ENCODE peak calls at places on chromosomes 5 and 9, in six cellular contexts. X, Y, M, P, L and Q are unnamed samples.

GRCh38 chr9:128470560-128470959 is 14.8 kb downstream of the ODF2 start:
- DNase-seq in P (no peak), M (peak), L (no peak), X (no peak), Y (no peak), Q (no peak)

GRCh38 chr9:137296214-137297059 is 5.6 kb downstream of the NRARP start:
- DNase-seq in M (peak), X (peak), L (no peak), Y (no peak), P (no peak), Q (peak)

GRCh38 chr9:122115176-122116035 is 22.3 kb upstream of the TTLL11 start:
- DNase-seq in M (no peak), L (no peak), X (no peak), Y (no peak), P (no peak), Q (no peak)

GRCh38 chr5:1875843-1876671 is 6.7 kb downstream of the IRX4 start:
- DNase-seq in M (no peak), X (no peak), P (no peak), L (no peak), Y (no peak), Q (no peak)

GRCh38 chr9:8254527-8254926 is 454.9 kb upstream of the DMAC1 start:
- DNase-seq in M (no peak), Y (no peak), P (no peak), X (no peak), L (no peak), Q (no peak)

GRCh38 chr5:174844971-174845370 is 120.6 kb downstream of the MSX2 start:
- DNase-seq in P (no peak), M (no peak), L (no peak), X (no peak), Y (no peak), Q (no peak)

GRCh38 chr9:93651521-93651950 is 75.2 kb downstream of the PHF2 start:
- DNase-seq in X (no peak), L (no peak), Y (peak), M (no peak), P (no peak), Q (no peak)

GRCh38 chr5:98050583-98050982 is 722.9 kb upstream of the RGMB start:
- DNase-seq in P (no peak), M (peak), Y (no peak), L (no peak), X (no peak), Q (peak)

GRCh38 chr9:37921546-37922300 is 17.8 kb upstream of the SLC25A51 start:
- DNase-seq in X (no peak), M (no peak), P (no peak), L (peak), Y (no peak), Q (no peak)

GRCh38 chr5:14406554-14406849 is 175.1 kb upstream of the OTULINL start:
- DNase-seq in M (peak), Y (peak), L (no peak), P (no peak), X (no peak), Q (peak)

GRCh38 chr5:149932445-149933350 is 11.9 kb downstream of the PDE6A start:
- DNase-seq in Y (peak), M (no peak), X (peak), L (no peak), P (no peak), Q (no peak)

GRCh38 chr9:80995759-80996158 is 693.6 kb downstream of the TLE1 start:
- DNase-seq in L (no peak), X (no peak), Y (no peak), P (no peak), M (peak), Q (peak)

GRCh38 chr9:133837644-133838597 is 99.8 kb upstream of the SARDH start:
- DNase-seq in Y (peak), L (no peak), X (no peak), P (no peak), M (no peak), Q (no peak)

GRCh38 chr5:116525680-116526079 is 48.9 kb downstream of the SEMA6A start:
- DNase-seq in X (no peak), L (no peak), M (no peak), P (no peak), Y (no peak), Q (no peak)

GRCh38 chr9:90808890-90809685 is 7.5 kb downstream of the SYK start:
- DNase-seq in Y (no peak), X (no peak), L (peak), M (no peak), P (no peak), Q (no peak)

GRCh38 chr9:112437406-112437805 is 49.2 kb upstream of the KIAA1958 start:
- DNase-seq in P (no peak), L (no peak), Y (no peak), M (no peak), X (no peak), Q (no peak)

GRCh38 chr9:127974769-127975261 is 6.0 kb downstream of the EEIG1 start:
- DNase-seq in L (no peak), P (no peak), Y (peak), X (no peak), M (no peak), Q (no peak)

GRCh38 chr9:136593581-136593980 is 47.7 kb upstream of the NOTCH1 start:
- DNase-seq in P (no peak), L (no peak), X (no peak), Y (no peak), M (no peak), Q (no peak)

GRCh38 chr5:17882760-17883488 is 248.7 kb downstream of the TAF11L14 start:
- DNase-seq in P (no peak), L (no peak), Y (no peak), M (no peak), X (no peak), Q (no peak)

GRCh38 chr5:89493414-89493813 is 610.4 kb upstream of the MEF2C start:
- DNase-seq in Y (no peak), M (no peak), X (no peak), P (no peak), L (no peak), Q (no peak)

GRCh38 chr5:176889321-176890280 is 9.5 kb downstream of the HK3 start:
- DNase-seq in X (no peak), M (no peak), Y (no peak), P (no peak), L (peak), Q (no peak)

GRCh38 chr5:78804995-78805394 is 156.4 kb upstream of the LHFPL2 start:
- DNase-seq in X (no peak), Y (no peak), L (no peak), M (no peak), P (no peak), Q (no peak)

GRCh38 chr9:88087906-88088305 is 50.4 kb downstream of the SPATA31C2 start:
- DNase-seq in L (no peak), X (no peak), P (no peak), Y (no peak), M (no peak), Q (no peak)

GRCh38 chr5:117973785-117974184 is 1014.6 kb downstream of the DTWD2 start:
- DNase-seq in P (no peak), Y (no peak), X (no peak), L (no peak), M (no peak), Q (no peak)